ENCODE peak calls at places on chromosomes 7 and 10, in six cellular contexts. One of them, this sample, is unnamed.

GRCh38 chr7:55145606-55146005 is 126.8 kb downstream of the EGFR start:
- DNase-seq in HTR-8/SVneo: no peak
- DNase-seq in NCI-H226: no peak
- DNase-seq in RPMI7951: no peak
- DNase-seq in NCI-H1436: no peak
- DNase-seq in stimulated activated CD4-positive, alpha-beta T cell treated with anti-CD3 and anti-CD28 coated beads, Interleukin-2, amount 100 ng/mL, for 24 hours: no peak
- DNase-seq in this sample: no peak

GRCh38 chr10:102523250-102524029 is 19.7 kb downstream of the SUFU start:
- DNase-seq in HTR-8/SVneo: no peak
- DNase-seq in NCI-H226: peak; percentile 40
- DNase-seq in RPMI7951: peak; percentile 70
- DNase-seq in NCI-H1436: no peak
- DNase-seq in stimulated activated CD4-positive, alpha-beta T cell treated with anti-CD3 and anti-CD28 coated beads, Interleukin-2, amount 100 ng/mL, for 24 hours: no peak
- DNase-seq in this sample: peak; percentile 61

GRCh38 chr7:48109848-48110663 is 21.0 kb downstream of the UPP1 start:
- DNase-seq in HTR-8/SVneo: peak; percentile 71
- DNase-seq in NCI-H226: no peak
- DNase-seq in RPMI7951: peak; percentile 53
- DNase-seq in NCI-H1436: peak; percentile 47
- DNase-seq in stimulated activated CD4-positive, alpha-beta T cell treated with anti-CD3 and anti-CD28 coated beads, Interleukin-2, amount 100 ng/mL, for 24 hours: peak; percentile 92
- DNase-seq in this sample: peak; percentile 67

GRCh38 chr7:43646603-43647313 is 63.9 kb downstream of the STK17A start:
- DNase-seq in HTR-8/SVneo: no peak
- DNase-seq in NCI-H226: no peak
- DNase-seq in RPMI7951: peak; percentile 83
- DNase-seq in NCI-H1436: no peak
- DNase-seq in stimulated activated CD4-positive, alpha-beta T cell treated with anti-CD3 and anti-CD28 coated beads, Interleukin-2, amount 100 ng/mL, for 24 hours: no peak
- DNase-seq in this sample: peak; percentile 48

GRCh38 chr10:102876747-102877153 is 7.5 kb downstream of the AS3MT start:
- DNase-seq in HTR-8/SVneo: no peak
- DNase-seq in NCI-H226: no peak
- DNase-seq in RPMI7951: no peak
- DNase-seq in NCI-H1436: no peak
- DNase-seq in stimulated activated CD4-positive, alpha-beta T cell treated with anti-CD3 and anti-CD28 coated beads, Interleukin-2, amount 100 ng/mL, for 24 hours: no peak
- DNase-seq in this sample: no peak

GRCh38 chr7:30027065-30027456 is 559 bp upstream of the FKBP14 start:
- DNase-seq in HTR-8/SVneo: peak; percentile 7
- DNase-seq in NCI-H226: peak; percentile 72
- DNase-seq in RPMI7951: peak; percentile 51
- DNase-seq in NCI-H1436: no peak
- DNase-seq in stimulated activated CD4-positive, alpha-beta T cell treated with anti-CD3 and anti-CD28 coated beads, Interleukin-2, amount 100 ng/mL, for 24 hours: no peak
- DNase-seq in this sample: no peak

GRCh38 chr7:19321925-19322470 is 176.8 kb upstream of the FERD3L start:
- DNase-seq in HTR-8/SVneo: no peak
- DNase-seq in NCI-H226: no peak
- DNase-seq in RPMI7951: no peak
- DNase-seq in NCI-H1436: no peak
- DNase-seq in stimulated activated CD4-positive, alpha-beta T cell treated with anti-CD3 and anti-CD28 coated beads, Interleukin-2, amount 100 ng/mL, for 24 hours: no peak
- DNase-seq in this sample: peak; percentile 20

GRCh38 chr7:155545348-155545747 is 1.0 kb downstream of the CNPY1 start:
- DNase-seq in HTR-8/SVneo: no peak
- DNase-seq in NCI-H226: no peak
- DNase-seq in RPMI7951: no peak
- DNase-seq in NCI-H1436: no peak
- DNase-seq in stimulated activated CD4-positive, alpha-beta T cell treated with anti-CD3 and anti-CD28 coated beads, Interleukin-2, amount 100 ng/mL, for 24 hours: no peak
- DNase-seq in this sample: no peak

GRCh38 chr7:24284699-24285506 is 913 bp downstream of the NPY start:
- DNase-seq in HTR-8/SVneo: no peak
- DNase-seq in NCI-H226: no peak
- DNase-seq in RPMI7951: no peak
- DNase-seq in NCI-H1436: no peak
- DNase-seq in stimulated activated CD4-positive, alpha-beta T cell treated with anti-CD3 and anti-CD28 coated beads, Interleukin-2, amount 100 ng/mL, for 24 hours: peak; percentile 3
- DNase-seq in this sample: no peak

GRCh38 chr10:72170263-72170662 is 45.5 kb upstream of the ANAPC16 start:
- DNase-seq in HTR-8/SVneo: no peak
- DNase-seq in NCI-H226: peak; percentile 22
- DNase-seq in RPMI7951: no peak
- DNase-seq in NCI-H1436: no peak
- DNase-seq in stimulated activated CD4-positive, alpha-beta T cell treated with anti-CD3 and anti-CD28 coated beads, Interleukin-2, amount 100 ng/mL, for 24 hours: no peak
- DNase-seq in this sample: no peak

GRCh38 chr7:128940494-128941322 is 3.0 kb downstream of the IRF5 start:
- DNase-seq in HTR-8/SVneo: no peak
- DNase-seq in NCI-H226: no peak
- DNase-seq in RPMI7951: no peak
- DNase-seq in NCI-H1436: no peak
- DNase-seq in stimulated activated CD4-positive, alpha-beta T cell treated with anti-CD3 and anti-CD28 coated beads, Interleukin-2, amount 100 ng/mL, for 24 hours: no peak
- DNase-seq in this sample: no peak

GRCh38 chr7:77866791-77867190 is 68.2 kb downstream of the PHTF2 start:
- DNase-seq in HTR-8/SVneo: peak; percentile 20
- DNase-seq in NCI-H226: peak; percentile 69
- DNase-seq in RPMI7951: no peak
- DNase-seq in NCI-H1436: no peak
- DNase-seq in stimulated activated CD4-positive, alpha-beta T cell treated with anti-CD3 and anti-CD28 coated beads, Interleukin-2, amount 100 ng/mL, for 24 hours: no peak
- DNase-seq in this sample: no peak

GRCh38 chr7:8817448-8818036 is 384.1 kb downstream of the NXPH1 start:
- DNase-seq in HTR-8/SVneo: no peak
- DNase-seq in NCI-H226: no peak
- DNase-seq in RPMI7951: no peak
- DNase-seq in NCI-H1436: no peak
- DNase-seq in stimulated activated CD4-positive, alpha-beta T cell treated with anti-CD3 and anti-CD28 coated beads, Interleukin-2, amount 100 ng/mL, for 24 hours: no peak
- DNase-seq in this sample: no peak

GRCh38 chr7:7529328-7529727 is 6.3 kb downstream of the COL28A1 start:
- DNase-seq in HTR-8/SVneo: no peak
- DNase-seq in NCI-H226: no peak
- DNase-seq in RPMI7951: no peak
- DNase-seq in NCI-H1436: peak; percentile 29
- DNase-seq in stimulated activated CD4-positive, alpha-beta T cell treated with anti-CD3 and anti-CD28 coated beads, Interleukin-2, amount 100 ng/mL, for 24 hours: no peak
- DNase-seq in this sample: no peak

GRCh38 chr7:74023786-74024185 is 4.2 kb upstream of the ELN start:
- DNase-seq in HTR-8/SVneo: no peak
- DNase-seq in NCI-H226: no peak
- DNase-seq in RPMI7951: no peak
- DNase-seq in NCI-H1436: no peak
- DNase-seq in stimulated activated CD4-positive, alpha-beta T cell treated with anti-CD3 and anti-CD28 coated beads, Interleukin-2, amount 100 ng/mL, for 24 hours: no peak
- DNase-seq in this sample: no peak